ENCODE peak calls at places on chromosomes 12 and 14, in six cellular contexts. One of them, this sample, is unnamed. For H3K4me1, the result is how much of the 10 kb centered on the place peaks cover.

GRCh38 chr14:71497645-71498086 is 434.6 kb upstream of the RGS6 start:
- DNase-seq in stomach: no peak
- DNase-seq in suprapubic skin: no peak
- DNase-seq in HCT116: no peak
- DNase-seq in transverse colon: no peak
- DNase-seq in prostate gland: no peak
- DNase-seq in this sample: no peak

GRCh38 chr14:91311284-91311662 is 66.8 kb upstream of the GPR68 start:
- DNase-seq in transverse colon: peak
- DNase-seq in stomach: no peak
- DNase-seq in prostate gland: no peak
- DNase-seq in HCT116: no peak
- DNase-seq in suprapubic skin: no peak
- DNase-seq in this sample: no peak

GRCh38 chr12:57833672-57834071 is 12.9 kb downstream of the CTDSP2 start:
- DNase-seq in prostate gland: no peak
- DNase-seq in stomach: no peak
- DNase-seq in transverse colon: no peak
- DNase-seq in suprapubic skin: no peak
- DNase-seq in HCT116: no peak
- DNase-seq in this sample: no peak

GRCh38 chr12:109760031-109760929 is 46.7 kb downstream of the FAM222A start:
- DNase-seq in suprapubic skin: peak
- DNase-seq in transverse colon: peak
- DNase-seq in HCT116: no peak
- DNase-seq in stomach: peak
- DNase-seq in prostate gland: no peak
- DNase-seq in this sample: peak

GRCh38 chr12:48814313-48815280 is 3.7 kb upstream of the CACNB3 start:
- DNase-seq in prostate gland: peak
- DNase-seq in transverse colon: peak
- DNase-seq in HCT116: peak
- DNase-seq in suprapubic skin: peak
- DNase-seq in stomach: peak
- DNase-seq in this sample: peak

GRCh38 chr12:131151558-131152345 is 198.0 kb downstream of the ADGRD1 start:
- DNase-seq in HCT116: no peak
- DNase-seq in transverse colon: no peak
- DNase-seq in prostate gland: no peak
- DNase-seq in stomach: no peak
- DNase-seq in suprapubic skin: no peak
- DNase-seq in this sample: peak

GRCh38 chr12:10075451-10075850 is 23.3 kb downstream of the CLEC1A start:
- DNase-seq in HCT116: no peak
- DNase-seq in suprapubic skin: no peak
- DNase-seq in stomach: no peak
- DNase-seq in prostate gland: no peak
- DNase-seq in transverse colon: no peak
- DNase-seq in this sample: no peak

GRCh38 chr12:79407671-79408622 is 282.8 kb downstream of the PAWR start:
- DNase-seq in stomach: peak
- DNase-seq in suprapubic skin: no peak
- DNase-seq in transverse colon: peak
- DNase-seq in HCT116: peak
- DNase-seq in prostate gland: peak
- DNase-seq in this sample: peak

GRCh38 chr12:55727643-55728184 is 1.1 kb downstream of the CD63 start:
- DNase-seq in stomach: peak
- DNase-seq in transverse colon: peak
- DNase-seq in HCT116: no peak
- DNase-seq in prostate gland: peak
- DNase-seq in suprapubic skin: peak
- DNase-seq in this sample: peak

GRCh38 chr12:12718853-12719252 is 1.7 kb downstream of the CDKN1B start:
- DNase-seq in suprapubic skin: no peak
- DNase-seq in prostate gland: no peak
- DNase-seq in transverse colon: no peak
- DNase-seq in HCT116: no peak
- DNase-seq in stomach: no peak
- DNase-seq in this sample: no peak

GRCh38 chr12:77999074-77999715 is 168.5 kb downstream of the NAV3 start:
- DNase-seq in suprapubic skin: no peak
- DNase-seq in HCT116: no peak
- DNase-seq in stomach: no peak
- DNase-seq in transverse colon: no peak
- DNase-seq in prostate gland: no peak
- DNase-seq in this sample: no peak

GRCh38 chr12:80213246-80213645 is 113.9 kb downstream of the OTOGL start:
- DNase-seq in HCT116: no peak
- DNase-seq in transverse colon: no peak
- DNase-seq in stomach: no peak
- DNase-seq in prostate gland: no peak
- DNase-seq in suprapubic skin: no peak
- DNase-seq in this sample: no peak

GRCh38 chr14:59081680-59082079 is 106.8 kb upstream of the DAAM1 start:
- DNase-seq in transverse colon: no peak
- DNase-seq in HCT116: no peak
- DNase-seq in stomach: no peak
- DNase-seq in prostate gland: no peak
- DNase-seq in suprapubic skin: no peak
- DNase-seq in this sample: no peak

GRCh38 chr12:111766608-111767361 is at the start of gene ALDH2:
- DNase-seq in stomach: peak
- DNase-seq in suprapubic skin: peak
- DNase-seq in prostate gland: peak
- DNase-seq in transverse colon: peak
- DNase-seq in HCT116: peak
- DNase-seq in this sample: peak

GRCh38 chr12:106139422-106140141 is 828 bp upstream of the NUAK1 start:
- DNase-seq in stomach: peak
- DNase-seq in transverse colon: peak
- DNase-seq in suprapubic skin: peak
- DNase-seq in prostate gland: peak
- DNase-seq in HCT116: peak
- DNase-seq in this sample: peak

GRCh38 chr14:101444116-101444515 is 117.2 kb upstream of the DIO3 start:
- DNase-seq in stomach: no peak
- DNase-seq in prostate gland: no peak
- DNase-seq in suprapubic skin: no peak
- DNase-seq in transverse colon: no peak
- DNase-seq in HCT116: no peak
- DNase-seq in this sample: no peak

GRCh38 chr14:28759056-28759657 is 7.4 kb upstream of the FOXG1 start:
- DNase-seq in prostate gland: no peak
- DNase-seq in stomach: no peak
- DNase-seq in suprapubic skin: no peak
- DNase-seq in HCT116: no peak
- DNase-seq in transverse colon: no peak
- DNase-seq in this sample: no peak

GRCh38 chr12:45913631-45914030 is 76.7 kb downstream of the SCAF11 start:
- DNase-seq in HCT116: no peak
- DNase-seq in prostate gland: no peak
- DNase-seq in transverse colon: no peak
- DNase-seq in suprapubic skin: no peak
- DNase-seq in stomach: no peak
- DNase-seq in this sample: no peak

GRCh38 chr12:65534105-65534841 is 255.8 kb downstream of the MSRB3 start:
- DNase-seq in suprapubic skin: no peak
- DNase-seq in prostate gland: no peak
- DNase-seq in stomach: no peak
- DNase-seq in HCT116: no peak
- DNase-seq in transverse colon: no peak
- DNase-seq in this sample: no peak

GRCh38 chr14:49919825-49920224 is 26.9 kb downstream of the ARF6 start:
- DNase-seq in HCT116: no peak
- DNase-seq in prostate gland: no peak
- DNase-seq in transverse colon: no peak
- DNase-seq in suprapubic skin: no peak
- DNase-seq in stomach: no peak
- DNase-seq in this sample: no peak

GRCh38 chr12:64810831-64811230 is 13.6 kb upstream of the TBC1D30 start:
- DNase-seq in suprapubic skin: no peak
- DNase-seq in stomach: no peak
- DNase-seq in prostate gland: no peak
- DNase-seq in HCT116: no peak
- DNase-seq in transverse colon: no peak
- DNase-seq in this sample: no peak

GRCh38 chr12:4855121-4855924 is 54.4 kb upstream of the KCNA1 start:
- DNase-seq in HCT116: peak
- DNase-seq in transverse colon: peak
- DNase-seq in prostate gland: peak
- DNase-seq in suprapubic skin: no peak
- DNase-seq in stomach: peak
- DNase-seq in this sample: peak

GRCh38 chr14:58298477-58298879 is at the start of gene ARID4A:
- DNase-seq in suprapubic skin: peak
- DNase-seq in stomach: peak
- DNase-seq in transverse colon: peak
- DNase-seq in prostate gland: no peak
- DNase-seq in HCT116: no peak
- DNase-seq in this sample: peak

GRCh38 chr12:44286336-44286735 is 450.5 kb downstream of the TMEM117 start:
- DNase-seq in prostate gland: no peak
- DNase-seq in stomach: no peak
- DNase-seq in transverse colon: no peak
- DNase-seq in suprapubic skin: no peak
- DNase-seq in HCT116: no peak
- DNase-seq in this sample: no peak

GRCh38 chr12:111819191-111820158 is 22.6 kb upstream of the MAPKAPK5 start:
- DNase-seq in stomach: no peak
- DNase-seq in prostate gland: no peak
- DNase-seq in HCT116: no peak
- DNase-seq in transverse colon: peak
- DNase-seq in suprapubic skin: no peak
- DNase-seq in this sample: no peak

GRCh38 chr12:121787063-121787774 is 6.3 kb downstream of the RHOF start:
- DNase-seq in suprapubic skin: no peak
- DNase-seq in stomach: peak
- DNase-seq in prostate gland: no peak
- DNase-seq in HCT116: no peak
- DNase-seq in transverse colon: peak
- DNase-seq in this sample: no peak

GRCh38 chr12:30564394-30564793 is 131.3 kb downstream of the IPO8 start:
- DNase-seq in stomach: no peak
- DNase-seq in HCT116: no peak
- DNase-seq in suprapubic skin: no peak
- DNase-seq in transverse colon: no peak
- DNase-seq in prostate gland: no peak
- DNase-seq in this sample: no peak

GRCh38 chr14:23121401-23121800 is 2.3 kb upstream of the CEBPE start:
- DNase-seq in suprapubic skin: peak
- DNase-seq in prostate gland: no peak
- DNase-seq in HCT116: no peak
- DNase-seq in stomach: peak
- DNase-seq in transverse colon: peak
- DNase-seq in this sample: peak
- H3K4me1 ChIP-seq in suprapubic skin: under half
- H3K4me1 ChIP-seq in prostate gland: under half
- H3K4me1 ChIP-seq in HCT116: under half
- H3K4me1 ChIP-seq in stomach: under half
- H3K4me1 ChIP-seq in transverse colon: under half
- H3K4me1 ChIP-seq in this sample: under half

GRCh38 chr14:75522224-75522764 is at the start of gene BATF:
- DNase-seq in transverse colon: peak
- DNase-seq in prostate gland: no peak
- DNase-seq in suprapubic skin: no peak
- DNase-seq in stomach: peak
- DNase-seq in HCT116: no peak
- DNase-seq in this sample: no peak
- TF ChIP-seq POLR2A in transverse colon: peak
- TF ChIP-seq POLR2A in prostate gland: peak
- TF ChIP-seq POLR2A in suprapubic skin: peak
- TF ChIP-seq POLR2A in stomach: no peak
- TF ChIP-seq POLR2A in HCT116: no peak
- TF ChIP-seq POLR2A in this sample: no peak

GRCh38 chr14:93980464-93981201 is 4.3 kb upstream of the ASB2 start:
- DNase-seq in prostate gland: no peak
- DNase-seq in suprapubic skin: no peak
- DNase-seq in HCT116: no peak
- DNase-seq in transverse colon: peak
- DNase-seq in stomach: no peak
- DNase-seq in this sample: peak
- TF ChIP-seq POLR2AphosphoS5 in prostate gland: peak
- TF ChIP-seq POLR2AphosphoS5 in suprapubic skin: no peak
- TF ChIP-seq POLR2AphosphoS5 in HCT116: no peak
- TF ChIP-seq POLR2AphosphoS5 in transverse colon: no peak
- TF ChIP-seq POLR2AphosphoS5 in stomach: no peak
- TF ChIP-seq POLR2AphosphoS5 in this sample: peak

GRCh38 chr12:116361404-116362223 is 84.1 kb upstream of the MED13L start:
- DNase-seq in prostate gland: no peak
- DNase-seq in suprapubic skin: no peak
- DNase-seq in transverse colon: peak
- DNase-seq in stomach: no peak
- DNase-seq in HCT116: no peak
- DNase-seq in this sample: no peak

GRCh38 chr12:116365114-116365513 is 87.6 kb upstream of the MED13L start:
- DNase-seq in stomach: no peak
- DNase-seq in transverse colon: no peak
- DNase-seq in suprapubic skin: no peak
- DNase-seq in HCT116: no peak
- DNase-seq in prostate gland: no peak
- DNase-seq in this sample: no peak

GRCh38 chr12:116365606-116366455 is 88.3 kb upstream of the MED13L start:
- DNase-seq in stomach: no peak
- DNase-seq in prostate gland: no peak
- DNase-seq in HCT116: no peak
- DNase-seq in transverse colon: no peak
- DNase-seq in suprapubic skin: no peak
- DNase-seq in this sample: no peak

GRCh38 chr12:116358850-116359761 is 81.6 kb upstream of the MED13L start:
- DNase-seq in transverse colon: peak
- DNase-seq in suprapubic skin: peak
- DNase-seq in HCT116: peak
- DNase-seq in prostate gland: peak
- DNase-seq in stomach: peak
- DNase-seq in this sample: peak

DNA sequence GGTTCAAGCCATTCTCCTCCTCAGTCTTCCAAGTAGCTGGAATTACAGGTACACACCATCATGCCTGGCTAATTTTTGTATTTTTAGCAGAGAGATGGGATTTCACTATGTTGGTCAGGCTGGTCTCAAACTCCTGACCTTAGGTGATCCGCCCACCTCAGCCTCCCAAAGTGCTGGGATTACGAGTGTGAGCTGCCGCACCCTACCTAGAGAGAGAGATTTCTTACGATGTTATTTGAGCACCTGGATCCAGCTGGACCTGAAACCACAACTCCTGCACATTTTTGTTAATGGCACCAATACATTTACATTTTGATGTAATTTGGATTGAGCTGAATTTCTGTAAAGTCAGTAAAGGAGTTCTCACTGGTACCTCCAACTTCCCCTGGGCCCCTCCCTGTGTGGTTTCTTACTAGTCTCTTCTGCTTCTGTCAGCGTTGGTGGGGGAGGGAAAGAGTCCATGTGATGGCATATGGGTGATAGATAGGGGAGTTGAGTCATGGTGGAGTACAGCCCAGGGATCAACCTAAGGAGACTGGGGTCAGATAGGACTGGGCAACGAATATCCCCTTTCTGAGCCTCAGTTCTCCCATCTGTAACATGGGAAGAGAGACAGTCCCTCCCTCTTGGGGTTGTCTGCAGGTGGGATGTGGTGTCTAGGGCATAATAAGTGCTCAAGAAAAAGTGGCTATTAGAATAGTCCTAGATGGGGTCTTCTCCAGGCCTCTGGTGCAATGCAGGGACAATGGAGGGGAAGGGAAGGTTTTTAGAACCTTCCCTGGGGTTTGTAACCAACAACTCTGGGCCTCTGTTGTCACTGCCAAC is 83.3 kb upstream of the MED13L start:
- DNase-seq in stomach: no peak
- DNase-seq in prostate gland: no peak
- DNase-seq in suprapubic skin: no peak
- DNase-seq in HCT116: no peak
- DNase-seq in transverse colon: no peak
- DNase-seq in this sample: no peak
- H3K4me1 ChIP-seq in stomach: under half
- H3K4me1 ChIP-seq in prostate gland: under half
- H3K4me1 ChIP-seq in suprapubic skin: under half
- H3K4me1 ChIP-seq in HCT116: under half
- H3K4me1 ChIP-seq in transverse colon: under half
- H3K4me1 ChIP-seq in this sample: under half